ENCODE peak calls at places on chromosomes 4 and X, in ten cellular contexts. A is GM12878; G is tibial nerve; K is endothelial cell of umbilical vein; Z is CD8-positive, alpha-beta T cell; J is neuronal stem cell; F is Peyer's patch; U is kidney; H is spleen; X is CD8-positive, alpha-beta memory T cell. O is an unnamed sample.

GRCh38 chr4:101655847-101656246 is 134.7 kb upstream of the BANK1 start:
- DNase-seq in X (no peak), U (no peak), K (no peak), G (no peak), Z (no peak), J (no peak), H (no peak), F (no peak), A (no peak), O (no peak)

GRCh38 chrX:136528645-136529315 is 3.2 kb upstream of the VGLL1 start:
- DNase-seq in F (no peak), U (no peak), J (no peak), Z (no peak), K (no peak), A (no peak), H (no peak), X (no peak), G (no peak), O (no peak)

GRCh38 chr4:122747883-122748282 is 15.4 kb downstream of the BBS12 start:
- DNase-seq in X (no peak), F (no peak), A (no peak), Z (no peak), U (no peak), H (no peak), K (no peak), J (no peak), G (no peak), O (no peak)

GRCh38 chr4:60223098-60223497 is 977.0 kb upstream of the ADGRL3 start:
- DNase-seq in F (no peak), A (no peak), K (no peak), X (no peak), H (no peak), U (no peak), G (no peak), Z (no peak), J (no peak), O (no peak)

GRCh38 chr4:105887508-105887907 is 7.8 kb upstream of the NPNT start:
- DNase-seq in F (no peak), J (no peak), H (no peak), X (no peak), A (no peak), K (no peak), U (no peak), G (no peak), Z (no peak), O (no peak)

GRCh38 chrX:117570160-117570559 is 546.5 kb downstream of the KLHL13 start:
- DNase-seq in U (no peak), Z (no peak), F (no peak), H (no peak), J (no peak), G (no peak), X (no peak), A (no peak), K (no peak), O (no peak)

GRCh38 chr4:138579146-138579545 is 337.0 kb upstream of the SLC7A11 start:
- DNase-seq in J (no peak), X (no peak), H (no peak), F (no peak), A (no peak), G (no peak), U (no peak), K (no peak), Z (no peak), O (no peak)

GRCh38 chrX:82134378-82134777 is 932.5 kb downstream of the SH3BGRL start:
- DNase-seq in Z (no peak), X (no peak), G (no peak), K (no peak), J (no peak), H (no peak), A (no peak), F (no peak), U (no peak), O (no peak)

GRCh38 chr4:89400408-89401035 is 92.9 kb upstream of the GPRIN3 start:
- DNase-seq in U (no peak), J (no peak), A (no peak), G (no peak), Z (no peak), H (no peak), K (no peak), X (no peak), F (no peak), O (no peak)

GRCh38 chrX:24266996-24267395 is 46.9 kb downstream of the SUPT20HL2 start:
- DNase-seq in Z (no peak), F (no peak), A (no peak), U (no peak), H (no peak), G (no peak), X (no peak), J (no peak), K (no peak), O (no peak)

GRCh38 chrX:24276011-24276410 is 37.9 kb downstream of the SUPT20HL2 start:
- DNase-seq in H (no peak), K (no peak), Z (no peak), X (no peak), A (no peak), F (no peak), G (no peak), U (no peak), J (no peak), O (no peak)

GRCh38 chrX:24268786-24269185 is 45.1 kb downstream of the SUPT20HL2 start:
- DNase-seq in J (no peak), A (no peak), F (no peak), X (no peak), Z (no peak), H (no peak), K (no peak), U (no peak), G (no peak), O (no peak)

DNA sequence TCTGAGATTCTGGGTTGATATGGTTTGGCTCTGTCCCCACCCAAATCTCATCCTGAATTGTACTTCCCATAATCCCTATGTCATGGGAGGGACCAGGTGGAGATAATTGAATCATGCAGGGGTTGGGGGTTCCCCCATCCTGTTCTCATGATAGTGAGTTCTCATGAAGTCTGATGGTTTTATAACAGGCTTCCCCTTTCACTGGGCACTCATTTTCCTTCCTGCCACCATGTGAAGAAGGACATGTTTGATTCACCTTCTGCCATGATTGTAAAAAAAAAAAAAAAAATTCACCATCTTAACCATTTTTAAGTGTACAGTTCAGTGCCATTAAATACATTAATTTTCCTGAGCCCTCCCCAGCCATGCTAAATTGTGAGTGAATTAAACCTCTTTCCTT is 42.6 kb downstream of the SUPT20HL2 start:
- DNase-seq in X (no peak), F (no peak), G (no peak), Z (no peak), K (no peak), J (no peak), H (no peak), U (no peak), A (no peak), O (no peak)
- H3K36me3 ChIP-seq in X (no peaks in the 10 kb centered on the region), F (no peaks in the 10 kb centered on the region), G (no peaks in the 10 kb centered on the region), Z (no peaks in the 10 kb centered on the region), K (no peaks in the 10 kb centered on the region), J (no peaks in the 10 kb centered on the region), H (no peaks in the 10 kb centered on the region), U (no peaks in the 10 kb centered on the region), A (no peaks in the 10 kb centered on the region), O (no peaks in the 10 kb centered on the region)

GRCh38 chr4:148243837-148244236 is 198.4 kb downstream of the NR3C2 start:
- DNase-seq in G (no peak), H (no peak), J (no peak), F (no peak), K (no peak), A (no peak), X (no peak), Z (no peak), U (no peak), O (no peak)

GRCh38 chr4:148253748-148254147 is 188.5 kb downstream of the NR3C2 start:
- DNase-seq in H (no peak), A (no peak), Z (no peak), U (no peak), F (no peak), G (no peak), K (no peak), X (no peak), J (no peak), O (no peak)

GRCh38 chr4:148245015-148245414 is 197.2 kb downstream of the NR3C2 start:
- DNase-seq in Z (no peak), X (no peak), F (no peak), U (no peak), G (no peak), H (no peak), K (no peak), J (no peak), A (no peak), O (no peak)

DNA sequence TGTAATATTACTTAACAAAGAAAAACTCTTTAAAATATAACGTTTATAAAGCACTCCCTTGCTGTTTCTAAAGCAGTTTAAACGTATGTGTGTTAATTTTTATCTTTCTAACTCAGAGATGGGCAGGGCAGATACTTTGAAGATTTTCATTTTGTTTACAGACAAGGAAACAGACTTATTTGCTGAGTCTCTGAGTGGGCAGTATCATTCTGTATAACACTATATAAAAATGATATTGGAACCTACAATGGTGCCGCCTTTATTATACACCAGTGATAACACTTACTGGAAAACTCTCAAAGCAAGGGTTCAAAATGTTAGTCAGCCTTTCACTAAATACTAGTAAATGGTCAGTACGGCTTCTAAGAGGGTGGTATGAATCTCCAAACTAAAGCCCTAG is 193.4 kb downstream of the NR3C2 start:
- DNase-seq in G (no peak), A (no peak), F (no peak), K (no peak), U (no peak), H (no peak), Z (no peak), J (no peak), X (no peak), O (no peak)
- H3K4me1 ChIP-seq in G (no peaks in the 10 kb centered on the region), A (no peaks in the 10 kb centered on the region), F (no peaks in the 10 kb centered on the region), K (no peaks in the 10 kb centered on the region), U (peaks cover 6% of the 10 kb centered on the region), H (no peaks in the 10 kb centered on the region), Z (no peaks in the 10 kb centered on the region), J (no peaks in the 10 kb centered on the region), X (no peaks in the 10 kb centered on the region), O (no peaks in the 10 kb centered on the region)

GRCh38 chr4:26484032-26484515 is 6.2 kb downstream of the CCKAR start:
- DNase-seq in U (no peak), K (no peak), H (no peak), A (no peak), Z (no peak), F (no peak), J (no peak), X (no peak), G (no peak), O (no peak)
- H3K27ac ChIP-seq in U (no peak overlapping the region), K (no peak overlapping the region), H (no peak overlapping the region), A (no peak overlapping the region), Z (no peak overlapping the region), F (no peak overlapping the region), J (no peak overlapping the region), X (no peak overlapping the region), G (no peak overlapping the region), O (no peak overlapping the region)

GRCh38 chr4:84778041-84778440 is 188.4 kb downstream of the WDFY3 start:
- DNase-seq in X (no peak), J (no peak), G (no peak), Z (no peak), U (no peak), H (no peak), A (no peak), K (no peak), F (no peak), O (no peak)
- H3K36me3 ChIP-seq in X (no peaks in the 10 kb centered on the region), J (peaks cover 93% of the 10 kb centered on the region), G (no peaks in the 10 kb centered on the region), Z (no peaks in the 10 kb centered on the region), U (peaks cover 39% of the 10 kb centered on the region), H (peaks cover 11% of the 10 kb centered on the region), A (no peaks in the 10 kb centered on the region), K (peaks cover 6% of the 10 kb centered on the region), F (no peaks in the 10 kb centered on the region), O (peaks cover 86% of the 10 kb centered on the region)